ENCODE peak calls at places on chromosome 17, in four cellular contexts. I is prostate gland, N is endothelial cell of umbilical vein, H is K562. U is an unnamed sample.
A peak's percentile ranks its signal among the peaks of the same experiment; 100 is the strongest.

GRCh38 chr17:22441776-22442175 is 749.5 kb downstream of the KCNJ18 start:
- DNase-seq in I (no peak), N (no peak), H (no peak), U (no peak)

GRCh38 chr17:40803617-40804082 is 3.9 kb upstream of the KRT28 start:
- DNase-seq in I (peak; percentile 82), N (peak; percentile 71), H (peak; percentile 85), U (peak; percentile 27)

GRCh38 chr17:46167826-46168569 is 25.2 kb downstream of the KANSL1 start:
- DNase-seq in I (no peak), N (no peak), H (no peak), U (no peak)

GRCh38 chr17:48745381-48746275 is 17.1 kb upstream of the HOXB13 start:
- DNase-seq in I (peak; percentile 94), N (no peak), H (no peak), U (no peak)

GRCh38 chr17:57874434-57875108 is 24.7 kb upstream of the MRPS23 start:
- DNase-seq in I (no peak), N (peak; percentile 94), H (no peak), U (peak; percentile 87)

GRCh38 chr17:17845046-17845775 is 8.4 kb upstream of the SREBF1 start:
- DNase-seq in I (no peak), N (no peak), H (no peak), U (peak; percentile 72)

GRCh38 chr17:83036666-83037065 is 42.7 kb upstream of the METRNL start:
- DNase-seq in I (no peak), N (no peak), H (no peak), U (no peak)

GRCh38 chr17:38815576-38816193 is 9.4 kb downstream of the CWC25 start:
- DNase-seq in I (no peak), N (no peak), H (no peak), U (no peak)

GRCh38 chr17:38557395-38557794 is 48.4 kb downstream of the SRCIN1 start:
- DNase-seq in I (no peak), N (no peak), H (no peak), U (no peak)

GRCh38 chr17:46777943-46778915 is 40.3 kb downstream of the WNT3 start:
- DNase-seq in I (no peak), N (no peak), H (peak; percentile 51), U (no peak)

GRCh38 chr17:34365340-34365739 is 2.3 kb upstream of the CCL1 start:
- DNase-seq in I (no peak), N (peak; percentile 8), H (no peak), U (no peak)

GRCh38 chr17:79741751-79742588 is 11.2 kb downstream of the ENPP7 start:
- DNase-seq in I (peak; percentile 62), N (peak; percentile 62), H (peak; percentile 84), U (peak; percentile 74)

GRCh38 chr17:11298401-11298800 is 57.4 kb downstream of the SHISA6 start:
- DNase-seq in I (no peak), N (no peak), H (no peak), U (no peak)

GRCh38 chr17:78872486-78872885 is 30.5 kb downstream of the CEP295NL start:
- DNase-seq in I (no peak), N (no peak), H (no peak), U (no peak)

GRCh38 chr17:68310141-68310540 is 18.8 kb downstream of the ARSG start:
- DNase-seq in I (no peak), N (no peak), H (no peak), U (no peak)

GRCh38 chr17:83202002-83203000 is 122.9 kb downstream of the METRNL start:
- DNase-seq in I (peak; percentile 3), N (no peak), H (no peak), U (peak; percentile 20)

GRCh38 chr17:10932938-10933337 is 95.1 kb upstream of the PIRT start:
- DNase-seq in I (no peak), N (no peak), H (no peak), U (no peak)

GRCh38 chr17:33284022-33284421 is 9.1 kb downstream of the ASIC2 start:
- DNase-seq in I (peak; percentile 84), N (peak; percentile 84), H (no peak), U (peak; percentile 63)

GRCh38 chr17:2247005-2247404 is 56.6 kb downstream of the SMG6 start:
- DNase-seq in I (no peak), N (no peak), H (no peak), U (no peak)

GRCh38 chr17:81926451-81927144 is 937 bp downstream of the MAFG start:
- DNase-seq in I (peak; percentile 51), N (peak; percentile 74), H (peak; percentile 90), U (peak; percentile 88)

GRCh38 chr17:81929253-81930141 is 2.0 kb upstream of the MAFG start:
- DNase-seq in I (no peak), N (no peak), H (no peak), U (peak; percentile 79)

GRCh38 chr17:81928497-81929252 is 1.1 kb upstream of the MAFG start:
- DNase-seq in I (no peak), N (no peak), H (no peak), U (peak; percentile 82)

GRCh38 chr17:81927145-81927652 is 336 bp downstream of the MAFG start:
- DNase-seq in I (no peak), N (no peak), H (no peak), U (no peak)

DNA sequence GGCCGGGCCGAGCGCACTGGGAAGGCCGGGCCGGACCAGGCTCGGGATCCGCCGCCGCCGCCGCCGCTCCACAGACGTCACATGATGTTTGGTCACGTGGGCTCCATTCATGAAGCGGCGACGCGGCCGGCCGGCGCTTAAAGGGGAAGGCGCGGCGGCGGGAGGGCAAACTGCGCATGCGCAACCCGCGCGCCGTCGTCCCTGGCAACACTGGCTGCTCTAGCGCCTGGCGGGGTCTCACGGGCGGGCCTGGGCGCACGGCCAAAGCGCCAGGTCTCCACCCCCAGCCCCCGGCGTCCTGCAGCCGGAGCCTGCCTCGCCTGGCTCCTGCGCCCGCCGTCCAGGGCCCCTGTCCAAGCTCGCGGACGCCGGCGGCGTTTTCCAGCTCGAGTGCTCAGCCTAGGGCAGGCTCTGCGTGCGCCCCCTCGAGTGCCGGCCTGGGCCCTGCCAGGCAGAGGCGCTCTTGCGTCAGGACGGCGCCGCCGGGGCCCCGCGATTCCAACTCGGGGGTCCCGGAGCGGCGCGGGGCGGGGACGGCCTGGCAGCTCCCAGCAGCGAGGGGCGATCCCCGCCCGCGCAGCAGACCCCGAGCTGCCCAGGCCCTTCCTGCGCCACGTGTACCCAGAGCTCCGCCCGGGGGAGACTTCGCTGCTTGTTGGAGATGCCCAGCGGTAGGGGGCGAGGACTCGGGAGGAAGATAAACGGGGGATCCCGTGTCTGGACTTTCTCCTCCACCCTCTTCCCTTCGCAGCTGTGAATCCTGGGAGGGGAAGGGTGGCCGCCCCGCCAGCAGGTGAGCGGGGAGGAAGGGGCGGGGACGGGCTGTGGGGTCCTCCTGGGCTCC is at the start of gene MAFG:
- DNase-seq in I (peak; percentile 90), N (peak; percentile 97), H (peak; percentile 98), U (peak; percentile 99)
- TF ChIP-seq POLR2A in I (peak; percentile 72), N (peak; percentile 57), H (no peak), U (peak; percentile 80)

GRCh38 chr17:72560303-72561247 is 439.8 kb downstream of the SOX9 start:
- DNase-seq in I (peak; percentile 69), N (peak; percentile 15), H (peak; percentile 65), U (peak; percentile 37)
- TF ChIP-seq CTCF in I (peak; percentile 82), N (peak; percentile 70), H (peak; percentile 72), U (peak; percentile 84)

DNA sequence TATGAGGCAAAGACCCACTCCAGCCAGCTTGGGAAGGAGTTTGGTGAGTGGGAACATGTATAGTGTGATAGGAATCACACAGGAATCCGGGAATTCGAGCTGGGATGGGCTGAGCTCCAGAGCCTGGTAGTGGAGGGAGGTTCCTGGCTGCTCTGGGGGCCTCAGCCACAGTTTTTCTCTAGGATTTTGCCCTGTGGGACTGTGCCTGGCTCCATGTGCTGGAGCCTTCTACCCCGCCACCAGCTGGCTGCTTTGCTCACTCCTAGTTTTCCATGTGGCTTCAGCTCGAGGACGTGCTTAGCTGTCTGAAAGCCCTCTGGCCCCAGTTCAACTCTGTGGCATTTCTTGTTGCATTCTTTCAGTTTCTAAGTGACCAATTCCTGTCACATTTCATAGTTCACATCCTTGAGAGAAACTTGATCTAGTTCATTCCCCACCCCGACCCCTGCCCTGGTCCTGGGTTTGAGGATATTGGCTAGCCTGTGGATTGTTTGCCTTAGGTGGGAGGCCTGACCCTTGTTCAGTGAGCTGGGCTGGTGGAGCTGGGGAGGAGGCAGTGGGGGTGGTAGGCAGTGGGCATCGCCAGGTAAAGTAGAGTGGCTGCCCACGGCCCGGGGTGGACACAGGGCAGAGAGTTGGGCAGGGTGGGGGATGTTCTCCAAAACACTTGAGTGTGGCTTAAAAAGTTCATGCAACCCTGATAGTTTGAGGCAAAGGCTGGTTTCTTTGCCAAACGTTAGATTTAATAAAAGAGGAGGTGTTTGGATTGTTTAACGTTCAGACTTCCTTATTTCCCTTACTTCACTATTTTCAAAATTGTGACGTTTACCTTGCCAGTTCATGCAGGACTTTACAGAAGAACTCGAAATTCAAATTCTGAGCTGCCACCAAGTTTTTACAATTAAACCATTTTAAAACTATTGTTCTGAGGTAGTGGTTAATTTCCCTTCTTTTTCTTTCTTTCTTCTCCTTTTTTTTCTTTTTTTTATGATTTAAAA is 5.2 kb downstream of the SEC14L1 start:
- DNase-seq in I (peak; percentile 30), N (peak; percentile 80), H (no peak), U (peak; percentile 89)
- TF ChIP-seq POLR2AphosphoS5 in I (peak; percentile 9), N (peak; percentile 48), H (no peak), U (peak; percentile 53)

GRCh38 chr17:16589097-16589969 is 20.3 kb upstream of the ZNF287 start:
- DNase-seq in I (peak; percentile 85), N (peak; percentile 87), H (peak; percentile 82), U (peak; percentile 98)

GRCh38 chr17:16583781-16584180 is 14.8 kb upstream of the ZNF287 start:
- DNase-seq in I (no peak), N (no peak), H (no peak), U (no peak)

GRCh38 chr17:16585796-16586195 is 16.8 kb upstream of the ZNF287 start:
- DNase-seq in I (no peak), N (no peak), H (no peak), U (peak; percentile 38)

GRCh38 chr17:16584273-16584995 is 15.4 kb upstream of the ZNF287 start:
- DNase-seq in I (peak; percentile 87), N (peak; percentile 89), H (peak; percentile 72), U (peak; percentile 94)
- TF ChIP-seq POLR2A in I (peak; percentile 37), N (no peak), H (no peak), U (no peak)

GRCh38 chr17:71828182-71828596 is 292.6 kb upstream of the SOX9 start:
- DNase-seq in I (no peak), N (no peak), H (no peak), U (no peak)

DNA sequence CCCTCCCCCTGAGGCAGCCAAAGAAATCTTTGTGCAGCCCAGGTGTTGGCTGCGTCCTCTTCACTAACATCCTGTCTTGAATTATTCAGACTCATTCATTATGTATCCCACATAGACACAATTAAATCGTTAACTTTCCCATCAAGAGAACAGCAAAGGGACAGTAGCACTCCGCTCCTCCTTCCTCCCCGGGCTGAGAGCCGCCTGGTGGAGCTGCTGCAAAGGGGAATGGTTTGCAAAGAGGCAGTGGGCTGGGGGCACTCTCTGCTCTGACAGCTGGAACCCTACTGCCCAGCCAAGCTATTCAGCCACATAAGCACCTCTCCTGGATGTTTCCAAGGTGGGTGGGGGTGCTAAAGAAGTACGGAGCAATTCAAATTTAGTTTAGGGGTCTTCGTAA is 289.9 kb upstream of the SOX9 start:
- DNase-seq in I (no peak), N (no peak), H (no peak), U (no peak)
- TF ChIP-seq CTCF in I (no peak), N (no peak), H (no peak), U (no peak)

GRCh38 chr17:76575570-76575969 is 10.1 kb downstream of the ST6GALNAC2 start:
- DNase-seq in I (no peak), N (no peak), H (no peak), U (no peak)
- TF ChIP-seq POLR2AphosphoS5 in I (no peak), N (no peak), H (no peak), U (no peak)

GRCh38 chr17:28484296-28484695 is 10.9 kb downstream of the SLC13A2 start:
- DNase-seq in I (no peak), N (no peak), H (no peak), U (no peak)
- TF ChIP-seq POLR2A in I (no peak), N (no peak), H (no peak), U (no peak)